ENCODE peak calls at places on chromosomes 1 and 21, in four cellular contexts. Z is NCI-H510A, N is NCI-H2029 treated with DMSO at 0.1 percent for 48 hours, V is midbrain. B is an unnamed sample.

GRCh38 chr1:15158506-15159165 is 5.1 kb downstream of the TMEM51 start:
- DNase-seq in Z (no peak), N (no peak), V (no peak), B (no peak)

GRCh38 chr1:205612104-205612503 is 19.7 kb downstream of the ELK4 start:
- DNase-seq in Z (no peak), N (no peak), V (no peak), B (no peak)

GRCh38 chr1:181038399-181038873 is 4.7 kb downstream of the MR1 start:
- DNase-seq in Z (no peak), N (peak; percentile 14), V (peak; percentile 70), B (peak; percentile 6)

GRCh38 chr1:13888351-13888996 is 188.5 kb downstream of the PRDM2 start:
- DNase-seq in Z (no peak), N (no peak), V (no peak), B (no peak)

GRCh38 chr21:31145271-31145801 is 107.1 kb upstream of the KRTAP19-8 start:
- DNase-seq in Z (no peak), N (no peak), V (no peak), B (no peak)

GRCh38 chr1:240739754-240740153 is 127.8 kb upstream of the GREM2 start:
- DNase-seq in Z (no peak), N (no peak), V (no peak), B (no peak)

GRCh38 chr1:2290171-2290578 is 62.1 kb downstream of the SKI start:
- DNase-seq in Z (no peak), N (no peak), V (no peak), B (peak; percentile 66)

GRCh38 chr1:181438013-181438412 is 45.3 kb upstream of the CACNA1E start:
- DNase-seq in Z (no peak), N (no peak), V (no peak), B (no peak)

GRCh38 chr1:47554901-47555300 is 117.1 kb downstream of the FOXD2 start:
- DNase-seq in Z (no peak), N (no peak), V (no peak), B (no peak)

GRCh38 chr1:38835230-38835827 is 24.2 kb downstream of the RRAGC start:
- DNase-seq in Z (peak; percentile 97), N (peak; percentile 100), V (peak; percentile 85), B (peak; percentile 66)

GRCh38 chr1:59393211-59394180 is 96.6 kb downstream of the FGGY start:
- DNase-seq in Z (peak; percentile 25), N (peak; percentile 99), V (peak; percentile 71), B (no peak)

GRCh38 chr1:236862615-236863211 is 67.6 kb downstream of the MTR start:
- DNase-seq in Z (no peak), N (no peak), V (peak; percentile 13), B (no peak)

GRCh38 chr1:166322470-166322869 is 155.7 kb upstream of the FAM78B start:
- DNase-seq in Z (no peak), N (no peak), V (no peak), B (no peak)

GRCh38 chr1:194807530-194808220 is 1621.3 kb upstream of the B3GALT2 start:
- DNase-seq in Z (no peak), N (no peak), V (no peak), B (no peak)

GRCh38 chr1:180953291-180953747 is 40.6 kb downstream of the KIAA1614 start:
- DNase-seq in Z (no peak), N (peak; percentile 37), V (no peak), B (peak; percentile 72)

GRCh38 chr21:34692458-34693020 is 23.7 kb downstream of the CLIC6 start:
- DNase-seq in Z (no peak), N (peak; percentile 29), V (no peak), B (peak; percentile 81)

GRCh38 chr21:15031790-15032357 is 32.9 kb downstream of the NRIP1 start:
- DNase-seq in Z (no peak), N (no peak), V (no peak), B (no peak)

GRCh38 chr1:46248122-46248920 is 758 bp downstream of the RAD54L start:
- DNase-seq in Z (peak; percentile 61), N (peak; percentile 63), V (no peak), B (peak; percentile 73)

GRCh38 chr1:177976596-177976995 is 6.7 kb upstream of the SEC16B start:
- DNase-seq in Z (no peak), N (no peak), V (no peak), B (no peak)

GRCh38 chr21:35138665-35139381 is 89.7 kb upstream of the RUNX1 start:
- DNase-seq in Z (no peak), N (no peak), V (no peak), B (no peak)

GRCh38 chr1:91727763-91728162 is 158.2 kb downstream of the TGFBR3 start:
- DNase-seq in Z (no peak), N (no peak), V (no peak), B (no peak)

B was measured in DMS79.